ENCODE peak calls at places on chromosomes 5 and 9, in eight cellular contexts. V is fibroblast of the aortic adventitia, U is hepatocyte, H is tibial nerve, T is fibroblast of mammary gland, C is cardiac fibroblast, Z is transverse colon, L is dorsolateral prefrontal cortex. O is an unnamed sample.

GRCh38 chr5:141780952-141781730 is 97.1 kb downstream of the PCDH1 start:
- DNase-seq in V (no peak), U (no peak), H (no peak), T (no peak), C (no peak), Z (no peak), L (peak), O (no peak)

GRCh38 chr9:85527331-85528015 is 214.3 kb downstream of the AGTPBP1 start:
- DNase-seq in V (no peak), U (no peak), H (no peak), T (no peak), C (peak), Z (no peak), L (peak), O (no peak)

GRCh38 chr5:151288180-151288579 is 15.4 kb downstream of the SLC36A3 start:
- DNase-seq in V (no peak), U (peak), H (no peak), T (no peak), C (no peak), Z (no peak), L (no peak), O (no peak)

GRCh38 chr5:27328480-27328879 is 290.1 kb upstream of the CDH9 start:
- DNase-seq in V (peak), U (no peak), H (no peak), T (peak), C (peak), Z (no peak), L (no peak), O (peak)

GRCh38 chr9:129254566-129255287 is 76.7 kb upstream of the IER5L start:
- DNase-seq in V (no peak), U (no peak), H (no peak), T (no peak), C (no peak), Z (no peak), L (no peak), O (no peak)

GRCh38 chr5:7884491-7885273 is 15.7 kb downstream of the MTRR start:
- DNase-seq in V (peak), U (no peak), H (no peak), T (no peak), C (no peak), Z (no peak), L (peak), O (no peak)

GRCh38 chr5:134101686-134102439 is 12.6 kb upstream of the TCF7 start:
- DNase-seq in V (peak), U (peak), H (no peak), T (peak), C (peak), Z (peak), L (peak), O (no peak)

GRCh38 chr5:157361865-157362465 is 96.0 kb downstream of the CYFIP2 start:
- DNase-seq in V (peak), U (no peak), H (no peak), T (peak), C (peak), Z (no peak), L (no peak), O (no peak)

GRCh38 chr5:54905942-54906537 is 79.4 kb downstream of the ESM1 start:
- DNase-seq in V (peak), U (peak), H (peak), T (peak), C (peak), Z (peak), L (peak), O (no peak)

GRCh38 chr5:89769975-89770374 is 639.6 kb downstream of the CETN3 start:
- DNase-seq in V (peak), U (no peak), H (no peak), T (peak), C (peak), Z (no peak), L (no peak), O (peak)

GRCh38 chr9:94139672-94140417 is 55.6 kb downstream of the PTPDC1 start:
- DNase-seq in V (peak), U (peak), H (peak), T (peak), C (peak), Z (peak), L (peak), O (peak)

GRCh38 chr5:145587308-145588071 is 247.7 kb downstream of the PRELID2 start:
- DNase-seq in V (peak), U (peak), H (no peak), T (peak), C (peak), Z (no peak), L (no peak), O (peak)

GRCh38 chr5:1781107-1781506 is 18.5 kb downstream of the MRPL36 start:
- DNase-seq in V (no peak), U (no peak), H (no peak), T (no peak), C (no peak), Z (no peak), L (no peak), O (no peak)

GRCh38 chr9:117516676-117517632 is 102.1 kb upstream of the ASTN2 start:
- DNase-seq in V (no peak), U (no peak), H (no peak), T (no peak), C (no peak), Z (no peak), L (no peak), O (no peak)

GRCh38 chr5:134000696-134001453 is 3.9 kb downstream of the VDAC1 start:
- DNase-seq in V (no peak), U (no peak), H (no peak), T (no peak), C (no peak), Z (no peak), L (no peak), O (no peak)

GRCh38 chr5:154686490-154686889 is 68.7 kb upstream of the LARP1 start:
- DNase-seq in V (no peak), U (no peak), H (no peak), T (peak), C (no peak), Z (no peak), L (no peak), O (no peak)

GRCh38 chr5:43482490-43483064 is 1.1 kb downstream of the TMEM267 start:
- DNase-seq in V (peak), U (no peak), H (no peak), T (no peak), C (peak), Z (no peak), L (no peak), O (no peak)

GRCh38 chr5:174599992-174600391 is 124.4 kb upstream of the MSX2 start:
- DNase-seq in V (no peak), U (peak), H (no peak), T (no peak), C (no peak), Z (no peak), L (no peak), O (no peak)

GRCh38 chr5:59588922-59589321 is 304.6 kb downstream of the PDE4D start:
- DNase-seq in V (no peak), U (no peak), H (no peak), T (peak), C (no peak), Z (no peak), L (no peak), O (no peak)

GRCh38 chr5:11377896-11378295 is 526.4 kb downstream of the CTNND2 start:
- DNase-seq in V (no peak), U (no peak), H (no peak), T (no peak), C (no peak), Z (no peak), L (no peak), O (no peak)

GRCh38 chr5:169801324-169801777 is 164.3 kb downstream of the DOCK2 start:
- DNase-seq in V (peak), U (peak), H (no peak), T (peak), C (peak), Z (no peak), L (no peak), O (no peak)

GRCh38 chr9:21872696-21873095 is 70.3 kb downstream of the MTAP start:
- DNase-seq in V (no peak), U (no peak), H (no peak), T (no peak), C (no peak), Z (no peak), L (no peak), O (no peak)

GRCh38 chr5:179828756-179829421 is 8.2 kb downstream of the SQSTM1 start:
- DNase-seq in V (peak), U (no peak), H (no peak), T (no peak), C (no peak), Z (no peak), L (no peak), O (no peak)

GRCh38 chr5:174664180-174664850 is 60.1 kb upstream of the MSX2 start:
- DNase-seq in V (no peak), U (no peak), H (no peak), T (no peak), C (no peak), Z (no peak), L (no peak), O (no peak)

GRCh38 chr9:127716412-127716811 is 533 bp downstream of the TTC16 start:
- DNase-seq in V (no peak), U (no peak), H (no peak), T (no peak), C (no peak), Z (no peak), L (no peak), O (no peak)

GRCh38 chr9:135440620-135441019 is 39.0 kb upstream of the PPP1R26 start:
- DNase-seq in V (no peak), U (no peak), H (no peak), T (no peak), C (no peak), Z (no peak), L (no peak), O (no peak)
- TF ChIP-seq CTCF in V (peak), U (no peak), H (no peak), T (no peak), C (no peak), Z (no peak), L (no peak), O (no peak)

DNA sequence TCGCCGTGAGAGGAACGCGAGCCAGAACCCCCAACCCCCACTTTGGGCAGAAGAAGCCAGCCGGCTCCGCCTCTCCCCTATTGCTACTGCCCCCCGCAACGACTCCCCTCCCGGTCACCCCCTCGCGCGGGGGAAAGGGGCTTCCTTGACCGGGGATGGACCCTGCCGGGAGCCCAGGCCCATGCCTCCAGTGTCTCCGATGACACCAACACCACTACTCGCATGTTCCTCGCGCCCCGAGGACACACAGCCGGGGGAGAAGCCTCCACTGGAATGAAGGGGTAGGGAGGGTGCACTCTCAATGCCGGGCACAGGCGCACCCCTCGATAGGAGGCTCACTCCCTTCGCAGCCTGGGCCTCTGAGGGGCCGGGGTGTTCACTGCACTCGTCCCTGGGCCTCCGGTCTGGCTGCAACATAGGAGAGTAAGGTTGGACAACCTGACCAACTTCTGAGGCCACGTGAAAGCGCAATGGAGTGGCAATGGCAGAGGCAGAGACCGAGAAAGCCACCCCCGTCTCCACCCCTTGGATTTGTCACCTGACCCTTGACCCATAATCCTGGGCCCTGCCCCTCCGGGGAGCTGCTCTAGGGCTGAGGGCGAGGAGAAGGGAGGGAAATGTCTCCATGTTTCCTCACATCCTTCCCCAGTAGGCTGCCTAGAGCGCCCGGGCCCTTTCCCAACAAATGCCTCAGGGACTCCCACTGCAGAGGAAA is 1.0 kb upstream of the CNTFR start:
- DNase-seq in V (no peak), U (no peak), H (peak), T (peak), C (peak), Z (peak), L (no peak), O (no peak)
- H3K4me3 ChIP-seq in V (no peak), U (peak), H (peak), T (no peak), C (no peak), Z (peak), L (peak), O (no peak)

GRCh38 chr9:131762356-131762932 is 22.6 kb upstream of the RAPGEF1 start:
- DNase-seq in V (peak), U (peak), H (peak), T (peak), C (peak), Z (peak), L (peak), O (no peak)
- TF ChIP-seq CTCF in V (peak), U (peak), H (peak), T (peak), C (peak), Z (peak), L (peak), O (peak)

DNA sequence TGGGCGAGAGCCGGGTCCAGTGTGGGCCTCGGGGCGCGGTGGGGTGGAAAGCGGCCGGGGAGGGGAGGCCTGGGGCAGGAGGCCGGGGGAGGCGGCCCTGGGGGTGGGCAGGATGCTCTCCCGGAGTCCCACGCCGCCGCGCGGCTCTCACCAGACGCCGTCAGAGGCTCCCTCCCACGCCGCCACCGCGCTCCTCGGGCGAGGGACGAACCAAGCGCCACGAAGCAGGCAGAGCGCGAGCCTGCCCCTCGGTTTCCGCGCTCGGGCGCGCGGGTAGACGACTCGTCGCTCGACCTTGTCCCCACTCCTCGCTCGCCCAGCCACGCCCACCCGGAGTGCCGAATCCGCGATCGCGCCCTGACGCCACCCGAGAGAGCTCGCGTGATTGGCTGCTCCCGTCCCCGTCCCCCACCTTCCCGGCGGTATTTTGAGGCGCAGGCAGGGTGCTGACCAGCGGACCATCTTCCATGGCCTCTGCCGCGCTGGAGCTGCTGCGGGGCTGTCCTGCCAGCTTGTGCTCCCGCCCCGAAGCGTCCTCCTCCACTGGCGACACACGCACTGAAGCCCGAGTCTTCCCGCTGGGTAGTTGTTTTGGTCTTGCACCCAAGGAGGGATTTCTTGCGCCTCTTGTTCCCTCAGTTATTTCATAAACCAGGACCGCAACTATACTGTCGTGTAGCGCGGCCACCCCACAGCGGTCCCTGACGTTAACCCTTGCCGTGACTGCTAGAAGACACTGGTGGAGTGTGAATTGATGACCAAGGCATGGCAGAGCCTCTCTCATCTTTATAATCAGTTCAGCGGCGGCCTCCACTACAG is at the start of gene GNE:
- DNase-seq in V (peak), U (peak), H (peak), T (peak), C (peak), Z (peak), L (peak), O (peak)
- H3K4me3 ChIP-seq in V (peak), U (peak), H (peak), T (peak), C (peak), Z (peak), L (peak), O (peak)

GRCh38 chr5:36712719-36713118 is 106.3 kb downstream of the SLC1A3 start:
- DNase-seq in V (no peak), U (no peak), H (no peak), T (no peak), C (no peak), Z (no peak), L (no peak), O (no peak)

GRCh38 chr5:36710039-36710438 is 103.6 kb downstream of the SLC1A3 start:
- DNase-seq in V (no peak), U (no peak), H (no peak), T (no peak), C (no peak), Z (no peak), L (no peak), O (no peak)

GRCh38 chr5:36705055-36705454 is 98.6 kb downstream of the SLC1A3 start:
- DNase-seq in V (no peak), U (no peak), H (no peak), T (no peak), C (no peak), Z (no peak), L (no peak), O (no peak)

GRCh38 chr5:36713541-36713940 is 107.1 kb downstream of the SLC1A3 start:
- DNase-seq in V (no peak), U (no peak), H (no peak), T (no peak), C (no peak), Z (no peak), L (no peak), O (no peak)

DNA sequence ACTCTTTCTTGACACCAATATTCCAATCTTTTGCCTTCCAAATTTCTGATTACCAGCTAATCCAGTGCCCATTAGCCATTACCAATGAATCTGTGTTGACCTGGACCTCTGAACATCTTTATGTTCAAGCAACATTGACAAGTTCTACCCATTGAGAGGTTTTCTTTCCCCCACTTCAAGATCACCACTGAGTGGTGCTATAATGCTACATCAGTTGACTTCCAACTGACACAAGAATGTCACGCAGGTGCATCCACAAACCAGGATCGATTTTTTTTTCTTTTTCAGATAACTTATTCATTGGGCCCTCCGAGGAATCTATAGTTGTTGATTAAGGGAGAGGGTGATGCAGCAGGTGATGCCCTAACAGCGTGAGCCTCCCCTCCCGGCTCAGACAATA is 102.6 kb downstream of the SLC1A3 start:
- DNase-seq in V (no peak), U (no peak), H (no peak), T (no peak), C (no peak), Z (no peak), L (no peak), O (no peak)
- TF ChIP-seq CTCF in V (no peak), U (no peak), H (no peak), T (no peak), C (no peak), Z (no peak), L (no peak), O (no peak)

DNA sequence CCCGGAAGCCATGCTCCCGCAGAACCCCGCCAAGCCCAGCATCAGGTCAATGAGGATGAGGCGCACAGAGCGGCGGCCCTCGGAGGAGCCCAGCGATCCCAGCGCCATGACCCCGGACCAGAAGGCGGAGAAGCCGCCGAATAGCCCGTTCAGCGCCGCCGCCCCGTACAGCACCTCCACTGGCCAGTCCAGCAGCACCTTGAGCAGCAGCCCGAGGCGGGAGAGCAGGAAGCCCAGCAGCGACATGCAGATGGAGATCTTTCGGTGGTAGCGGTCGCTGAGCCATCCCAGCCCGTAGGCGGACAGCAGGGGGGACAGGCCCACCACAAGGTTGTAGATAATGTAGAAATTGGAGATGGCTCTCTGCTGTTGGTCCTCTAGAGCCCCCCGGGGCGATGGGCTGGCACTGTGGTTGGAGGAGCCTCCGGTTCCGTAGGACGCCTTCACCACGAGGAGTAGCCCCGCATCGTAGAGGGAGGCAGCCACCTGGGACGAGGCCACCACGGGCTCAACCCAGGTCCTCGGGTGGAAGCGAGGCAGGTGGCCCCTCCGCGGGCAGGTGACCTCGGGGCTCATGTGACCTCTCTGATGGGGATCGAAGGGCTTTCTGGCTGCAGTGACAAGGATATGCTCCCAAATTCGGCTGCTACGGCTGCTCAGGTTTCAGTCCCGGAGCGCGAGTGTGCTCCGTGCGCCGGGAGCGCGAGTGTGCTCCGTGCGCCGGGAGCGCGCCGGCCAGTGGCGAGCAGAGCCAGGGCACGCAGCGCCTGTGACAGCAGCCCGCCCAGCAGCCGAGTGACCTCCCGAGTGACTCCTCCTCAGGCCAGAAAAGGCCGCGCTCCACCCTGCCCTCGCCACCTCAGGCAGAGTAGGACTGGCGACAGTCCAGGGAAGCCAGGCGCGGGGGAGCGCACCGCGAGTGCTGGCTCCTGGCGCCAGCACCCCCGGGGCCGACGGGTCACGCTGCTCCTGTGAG is at the start of gene SLC46A2:
- DNase-seq in V (no peak), U (peak), H (no peak), T (no peak), C (peak), Z (no peak), L (no peak), O (no peak)
- H3K4me3 ChIP-seq in V (peak), U (peak), H (peak), T (peak), C (peak), Z (peak), L (peak), O (peak)

DNA sequence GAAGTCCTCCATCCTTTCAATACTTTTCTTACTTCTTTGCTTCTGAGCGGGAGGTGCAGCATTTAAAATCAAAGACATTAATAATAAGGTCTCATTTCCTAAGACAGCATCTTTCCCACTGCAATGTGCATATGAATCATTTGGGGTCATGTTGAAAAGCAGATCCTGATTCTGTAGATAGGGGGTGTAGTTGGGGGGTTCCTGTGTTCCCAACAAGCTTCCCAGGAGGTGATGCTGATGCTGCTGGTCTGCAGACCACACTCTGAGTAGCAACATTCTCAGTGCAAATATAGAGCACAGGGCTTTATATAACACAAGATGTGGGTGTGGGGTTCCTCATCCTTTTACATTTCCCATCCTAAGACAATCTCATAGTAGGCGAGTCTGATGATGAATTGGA is 126.5 kb upstream of the PALM2AKAP2 start:
- DNase-seq in V (no peak), U (no peak), H (no peak), T (no peak), C (no peak), Z (no peak), L (no peak), O (no peak)
- TF ChIP-seq CTCF in V (no peak), U (no peak), H (no peak), T (no peak), C (no peak), Z (no peak), L (no peak), O (no peak)

O was measured in AG04449.